ENCODE peak calls at places on chromosomes 13 and 19, in four cellular contexts. C is GM23338, Q is HepG2, U is A549. R is an unnamed sample.

GRCh38 chr19:4557971-4558941 is 1.2 kb downstream of the SEMA6B start:
- DNase-seq in C (peak), Q (no peak), U (no peak), R (peak)

GRCh38 chr13:52922961-52923360 is 74.5 kb upstream of the PCDH8 start:
- DNase-seq in C (no peak), Q (no peak), U (no peak), R (no peak)

GRCh38 chr19:5793188-5793587 is 2.2 kb upstream of the DUS3L start:
- DNase-seq in Q (no peak), U (no peak), C (no peak), R (no peak)

GRCh38 chr13:66665991-66666390 is 564.1 kb downstream of the PCDH9 start:
- DNase-seq in C (peak), U (no peak), Q (no peak), R (peak)

GRCh38 chr19:18603255-18603957 is 3.2 kb downstream of the CRLF1 start:
- DNase-seq in U (no peak), Q (no peak), C (peak), R (peak)

GRCh38 chr13:32528358-32528757 is 10.2 kb downstream of the N4BP2L2 start:
- DNase-seq in C (no peak), Q (no peak), U (no peak), R (no peak)

GRCh38 chr19:33947565-33947964 is 150.9 kb downstream of the KCTD15 start:
- DNase-seq in U (no peak), Q (no peak), C (peak), R (no peak)

GRCh38 chr19:44822670-44823372 is 13.9 kb downstream of the BCAM start:
- DNase-seq in U (no peak), C (no peak), Q (no peak), R (no peak)

GRCh38 chr19:52366414-52366824 is 3.3 kb upstream of the ZNF880 start:
- DNase-seq in Q (no peak), U (no peak), C (no peak), R (no peak)

GRCh38 chr19:56109216-56109615 is 11.9 kb downstream of the ZNF787 start:
- DNase-seq in U (no peak), C (no peak), Q (no peak), R (no peak)

GRCh38 chr13:46588019-46588418 is 35.0 kb downstream of the LRCH1 start:
- DNase-seq in C (no peak), U (no peak), Q (no peak), R (no peak)

GRCh38 chr13:106690779-106691178 is 122.8 kb upstream of the ARGLU1 start:
- DNase-seq in Q (no peak), U (no peak), C (no peak), R (no peak)

GRCh38 chr13:94342436-94343242 is 136.8 kb downstream of the DCT start:
- DNase-seq in C (no peak), U (no peak), Q (no peak), R (no peak)

GRCh38 chr19:39270091-39270871 is 2.1 kb downstream of the IFNL2 start:
- DNase-seq in Q (no peak), U (no peak), C (no peak), R (no peak)

GRCh38 chr13:80742027-80742426 is 401.1 kb upstream of the SPRY2 start:
- DNase-seq in U (no peak), C (no peak), Q (no peak), R (no peak)

GRCh38 chr13:74575729-74576125 is 441.5 kb upstream of the KLF12 start:
- DNase-seq in U (peak), Q (no peak), C (peak), R (peak)

GRCh38 chr13:104025303-104025702 is 959.1 kb upstream of the SLC10A2 start:
- DNase-seq in Q (no peak), C (no peak), U (no peak), R (no peak)

GRCh38 chr19:7494416-7495098 is 5.7 kb upstream of the PEX11G start:
- DNase-seq in U (no peak), C (no peak), Q (peak), R (peak)

GRCh38 chr19:33201886-33202545 is 7.9 kb downstream of the LRP3 start:
- DNase-seq in U (no peak), Q (no peak), C (no peak), R (peak)

GRCh38 chr19:38515906-38516305 is 82.4 kb downstream of the RYR1 start:
- DNase-seq in U (no peak), Q (no peak), C (no peak), R (no peak)

GRCh38 chr13:113855012-113855921 is 8.6 kb downstream of the GAS6 start:
- DNase-seq in C (no peak), U (no peak), Q (no peak), R (no peak)

GRCh38 chr19:28966737-28967401 is 246.1 kb downstream of the UQCRFS1 start:
- DNase-seq in U (no peak), C (no peak), Q (no peak), R (no peak)

GRCh38 chr13:87798536-87798935 is 127.4 kb downstream of the SLITRK5 start:
- DNase-seq in U (no peak), C (no peak), Q (no peak), R (peak)

GRCh38 chr19:49877879-49878743 is 609 bp downstream of the TBC1D17 start:
- DNase-seq in Q (peak), U (peak), C (peak), R (peak)

GRCh38 chr19:6730153-6730804 is 7.1 kb downstream of the GPR108 start:
- DNase-seq in C (peak), U (peak), Q (peak), R (peak)

GRCh38 chr13:95301947-95302386 is 716 bp upstream of the ABCC4 start:
- DNase-seq in Q (no peak), U (no peak), C (peak), R (peak)

GRCh38 chr13:27920677-27921420 is 1.0 kb downstream of the PDX1 start:
- DNase-seq in Q (no peak), U (peak), C (peak), R (peak)

GRCh38 chr19:35059799-35060091 is 18.2 kb downstream of the HPN start:
- DNase-seq in C (no peak), U (no peak), Q (no peak), R (no peak)

GRCh38 chr19:8487137-8487851 is 15.1 kb downstream of the PRAM1 start:
- DNase-seq in Q (no peak), C (no peak), U (no peak), R (no peak)

GRCh38 chr19:35117791-35118190 is 2.2 kb downstream of the FXYD3 start:
- DNase-seq in U (no peak), C (no peak), Q (no peak), R (no peak)

GRCh38 chr13:43364210-43365041 is 341.0 kb downstream of the DNAJC15 start:
- DNase-seq in Q (no peak), C (no peak), U (no peak), R (no peak)

GRCh38 chr19:54312011-54312410 is 955 bp downstream of the LILRA5 start:
- DNase-seq in C (no peak), Q (no peak), U (no peak), R (no peak)

GRCh38 chr13:78131811-78132210 is 213.2 kb upstream of the EDNRB start:
- DNase-seq in C (no peak), Q (no peak), U (no peak), R (no peak)

GRCh38 chr19:23917856-23918255 is 3.2 kb downstream of the ZNF726 start:
- DNase-seq in Q (no peak), C (no peak), U (no peak), R (no peak)

GRCh38 chr19:46975011-46975917 is 44.4 kb upstream of the NPAS1 start:
- DNase-seq in C (no peak), U (no peak), Q (no peak), R (no peak)

GRCh38 chr13:48158290-48158689 is 63.4 kb upstream of the MED4 start:
- DNase-seq in Q (no peak), U (no peak), C (no peak), R (no peak)

GRCh38 chr13:44906230-44906629 is 83.0 kb downstream of the NUFIP1 start:
- DNase-seq in C (no peak), U (no peak), Q (no peak), R (no peak)

GRCh38 chr13:105170438-105170837 is 1365.0 kb downstream of the EFNB2 start:
- DNase-seq in C (no peak), U (no peak), Q (no peak), R (no peak)

GRCh38 chr19:11137542-11138384 is 17.8 kb downstream of the SPC24 start:
- DNase-seq in C (peak), U (peak), Q (peak), R (peak)
- TF ChIP-seq REST in C (no peak), U (no peak), Q (no peak), R (no peak)

GRCh38 chr13:49936085-49936942 is at the start of gene SPRYD7:
- DNase-seq in Q (peak), U (peak), C (peak), R (peak)
- TF ChIP-seq REST in Q (no peak), U (no peak), C (no peak), R (peak)

GRCh38 chr13:99660101-99660500 is 158.8 kb downstream of the TM9SF2 start:
- DNase-seq in Q (no peak), U (no peak), C (no peak), R (no peak)

GRCh38 chr13:99661791-99662190 is 160.5 kb downstream of the TM9SF2 start:
- DNase-seq in C (peak), U (no peak), Q (no peak), R (no peak)

GRCh38 chr13:99663908-99664307 is 162.6 kb downstream of the TM9SF2 start:
- DNase-seq in U (no peak), Q (no peak), C (no peak), R (no peak)

GRCh38 chr13:99663185-99663825 is 162.0 kb downstream of the TM9SF2 start:
- DNase-seq in U (no peak), Q (no peak), C (no peak), R (no peak)

DNA sequence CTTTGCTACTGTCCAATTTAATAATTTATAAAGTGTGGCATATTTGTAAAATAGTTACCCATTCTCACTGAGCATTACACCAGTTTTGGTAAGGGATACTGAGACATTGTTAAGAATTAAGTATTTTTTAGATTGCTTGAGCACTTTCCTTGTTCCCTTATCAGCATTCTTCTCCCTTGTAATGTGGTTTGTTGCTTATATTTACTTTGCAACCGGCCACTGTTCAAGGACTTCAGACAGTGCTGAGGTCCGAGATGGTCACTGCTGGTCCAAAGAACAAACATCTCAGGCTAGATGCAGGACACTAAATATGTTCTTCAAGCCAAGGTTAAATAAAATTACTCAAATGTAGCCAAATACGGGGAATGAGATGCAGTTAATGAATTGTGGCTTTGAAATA is 161.4 kb downstream of the TM9SF2 start:
- DNase-seq in Q (peak), U (no peak), C (no peak), R (no peak)
- TF ChIP-seq REST in Q (no peak), U (no peak), C (no peak), R (no peak)

GRCh38 chr19:3403489-3404323 is 37.3 kb downstream of the NFIC start:
- DNase-seq in C (peak), U (no peak), Q (peak), R (peak)
- TF ChIP-seq REST in C (no peak), U (no peak), Q (no peak), R (no peak)

GRCh38 chr13:51207881-51208280 is 14.3 kb upstream of the FAM124A start:
- DNase-seq in U (no peak), C (no peak), Q (no peak), R (no peak)
- TF ChIP-seq REST in U (no peak), C (no peak), Q (no peak), R (no peak)

GRCh38 chr19:10427169-10427568 is 6.8 kb downstream of the PDE4A start:
- DNase-seq in Q (no peak), C (no peak), U (no peak), R (no peak)
- TF ChIP-seq REST in Q (no peak), C (no peak), U (no peak), R (no peak)

DNA sequence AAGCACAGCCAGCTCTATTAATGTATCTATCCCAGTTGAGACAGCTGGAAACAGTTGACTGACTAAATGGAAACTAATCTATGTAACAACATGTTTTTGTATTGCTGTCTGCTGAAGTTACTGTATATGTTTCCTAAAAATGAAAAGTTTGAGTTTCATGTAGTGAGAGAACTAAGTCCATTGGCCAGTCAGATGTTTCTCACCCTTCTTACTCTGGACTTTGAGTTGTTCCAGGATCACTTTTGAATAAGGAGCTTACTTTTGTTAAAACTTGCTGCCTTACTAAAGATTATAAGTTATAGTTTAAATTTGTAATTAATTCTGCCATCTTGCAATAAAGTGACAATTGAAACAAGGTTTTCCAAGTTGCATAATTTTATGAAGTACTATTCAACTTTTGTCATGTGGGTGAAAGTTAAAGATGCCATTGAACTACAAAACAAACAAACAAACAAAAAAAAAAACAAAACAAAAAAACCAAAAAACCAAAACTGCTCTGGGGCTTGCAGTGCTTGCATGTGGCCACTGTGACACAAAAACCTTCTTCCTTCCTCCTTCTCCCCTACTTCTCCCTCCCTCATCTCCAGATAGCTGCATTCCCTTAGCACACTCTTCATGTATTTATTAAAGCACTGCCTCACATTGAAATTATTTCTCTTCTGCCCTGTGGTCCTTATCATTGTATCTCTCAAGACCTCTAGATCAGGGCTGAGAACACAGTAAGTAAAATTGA is 15.3 kb downstream of the WDFY2 start:
- DNase-seq in Q (no peak), U (no peak), C (no peak), R (no peak)
- TF ChIP-seq REST in Q (no peak), U (no peak), C (no peak), R (no peak)

GRCh38 chr19:42123765-42124164 is 8.5 kb downstream of the POU2F2 start:
- DNase-seq in U (no peak), C (no peak), Q (no peak), R (no peak)
- TF ChIP-seq REST in U (no peak), C (no peak), Q (peak), R (peak)